ENCODE peak calls at places on chromosome 6, in five cellular contexts. G is HCT116, W is fibroblast of lung, C is GM23338, B is neural progenitor cell. L is an unnamed sample.

GRCh38 chr6:53287336-53288225 is 61.2 kb downstream of the ELOVL5 start:
- DNase-seq in G (no peak), W (peak; percentile 32), C (peak; percentile 51), B (peak; percentile 52), L (no peak)

GRCh38 chr6:35663447-35664235 is 25.1 kb downstream of the FKBP5 start:
- DNase-seq in G (no peak), W (peak; percentile 87), C (peak; percentile 57), B (peak; percentile 18), L (peak; percentile 50)

GRCh38 chr6:77466055-77467028 is 3.1 kb upstream of the HTR1B start:
- DNase-seq in G (no peak), W (peak; percentile 68), C (peak; percentile 86), B (peak; percentile 79), L (peak; percentile 61)

GRCh38 chr6:11847515-11848244 is 69.1 kb upstream of the ADTRP start:
- DNase-seq in G (no peak), W (peak; percentile 45), C (no peak), B (no peak), L (no peak)

GRCh38 chr6:106133040-106133439 is 46.9 kb downstream of the PRDM1 start:
- DNase-seq in G (no peak), W (no peak), C (no peak), B (no peak), L (no peak)

GRCh38 chr6:32941412-32941784 is 570 bp upstream of the HLA-DMB start:
- DNase-seq in G (no peak), W (no peak), C (no peak), B (peak; percentile 11), L (no peak)

GRCh38 chr6:37691904-37692806 is 5.5 kb downstream of the MDGA1 start:
- DNase-seq in G (peak; percentile 51), W (peak; percentile 42), C (peak; percentile 85), B (peak; percentile 81), L (peak; percentile 70)

GRCh38 chr6:152552616-152553209 is 84.4 kb downstream of the SYNE1 start:
- DNase-seq in G (peak; percentile 70), W (peak; percentile 55), C (peak; percentile 88), B (peak; percentile 81), L (peak; percentile 43)

GRCh38 chr6:7909323-7910276 is 988 bp downstream of the TXNDC5 start:
- DNase-seq in G (no peak), W (peak; percentile 48), C (peak; percentile 77), B (peak; percentile 77), L (peak; percentile 32)

GRCh38 chr6:32244270-32244669 is 20.4 kb upstream of the NOTCH4 start:
- DNase-seq in G (no peak), W (no peak), C (no peak), B (no peak), L (no peak)

GRCh38 chr6:140434761-140435160 is 1060.3 kb upstream of the CITED2 start:
- DNase-seq in G (no peak), W (peak; percentile 34), C (no peak), B (no peak), L (peak; percentile 67)

GRCh38 chr6:14316911-14317535 is 199.5 kb downstream of the CD83 start:
- DNase-seq in G (no peak), W (no peak), C (peak; percentile 51), B (peak; percentile 24), L (no peak)

DNA sequence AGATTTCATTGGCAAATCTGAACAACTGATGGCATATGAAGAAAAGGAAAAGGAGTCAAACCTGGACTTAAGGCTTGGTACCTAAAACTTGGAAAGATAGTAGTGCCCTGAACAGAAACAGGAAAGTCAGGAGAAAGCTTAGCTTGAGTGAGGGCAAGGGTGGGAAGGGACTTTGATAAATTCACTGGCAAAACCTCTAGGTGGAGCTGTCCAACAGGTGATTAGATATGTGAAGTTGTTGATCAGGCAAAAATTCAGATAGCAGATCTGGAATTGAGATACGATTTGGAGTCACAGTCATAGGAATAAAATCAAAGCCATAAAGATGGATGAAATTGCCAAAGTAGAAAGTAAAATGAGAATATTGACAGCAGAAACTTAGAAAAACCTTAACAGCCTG is 16.1 kb upstream of the ZNF292 start:
- DNase-seq in G (peak; percentile 54), W (peak; percentile 36), C (peak; percentile 83), B (peak; percentile 53), L (peak; percentile 40)
- TF ChIP-seq CTCF in G (peak; percentile 62), W (peak; percentile 68), C (peak; percentile 87), B (peak; percentile 71), L (peak; percentile 70)

GRCh38 chr6:16947461-16948159 is 154.2 kb upstream of the STMND1 start:
- DNase-seq in G (peak; percentile 36), W (peak; percentile 99), C (peak; percentile 52), B (peak; percentile 7), L (peak; percentile 75)
- H2AFZ ChIP-seq in G (peak overlapping the region; percentile 67), W (no peak overlapping the region), C (peak overlapping the region; percentile 75), B (peak overlapping the region; percentile 21), L (peak overlapping the region; percentile 69)

DNA sequence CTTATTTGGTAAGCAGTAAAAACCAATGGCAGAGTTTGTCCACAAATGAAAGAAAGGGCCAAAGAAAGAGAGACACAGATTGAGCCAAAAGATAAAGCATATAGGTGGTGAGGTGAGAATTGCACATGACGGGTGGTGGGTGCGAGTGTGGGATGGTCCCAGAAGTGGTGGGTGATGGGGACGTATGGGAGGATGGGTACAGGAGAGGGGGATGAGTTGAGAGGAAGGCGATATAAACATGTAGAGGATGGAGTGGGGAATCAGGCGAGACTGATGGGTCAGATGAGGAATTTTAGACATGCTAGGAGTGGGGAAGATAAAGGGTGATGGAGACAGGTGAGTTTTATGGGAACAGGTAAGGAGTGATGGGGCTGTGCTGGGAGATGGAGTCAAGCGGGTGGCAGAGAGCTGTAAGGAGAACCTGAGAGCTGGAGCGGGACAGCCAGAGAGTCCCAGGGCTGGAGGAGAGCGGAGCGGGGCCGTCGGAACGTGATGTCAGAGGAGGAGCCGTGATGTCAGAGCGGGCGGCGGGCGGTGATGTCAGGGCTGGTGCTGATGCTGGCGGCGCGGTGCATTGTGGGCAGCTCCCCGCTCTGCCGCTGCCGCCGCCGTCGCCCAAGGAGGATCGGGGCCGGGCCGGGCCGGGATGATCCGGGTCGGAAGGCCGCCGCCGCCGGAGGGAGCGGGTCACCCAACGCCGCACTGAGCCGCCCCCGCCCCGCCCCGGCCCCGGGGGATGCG is at the start of gene TTBK1:
- DNase-seq in G (no peak), W (no peak), C (peak; percentile 64), B (peak; percentile 65), L (no peak)
- TF ChIP-seq EZH2 in G (no peak), W (peak; percentile 96), C (no peak), B (no peak), L (peak; percentile 96)

DNA sequence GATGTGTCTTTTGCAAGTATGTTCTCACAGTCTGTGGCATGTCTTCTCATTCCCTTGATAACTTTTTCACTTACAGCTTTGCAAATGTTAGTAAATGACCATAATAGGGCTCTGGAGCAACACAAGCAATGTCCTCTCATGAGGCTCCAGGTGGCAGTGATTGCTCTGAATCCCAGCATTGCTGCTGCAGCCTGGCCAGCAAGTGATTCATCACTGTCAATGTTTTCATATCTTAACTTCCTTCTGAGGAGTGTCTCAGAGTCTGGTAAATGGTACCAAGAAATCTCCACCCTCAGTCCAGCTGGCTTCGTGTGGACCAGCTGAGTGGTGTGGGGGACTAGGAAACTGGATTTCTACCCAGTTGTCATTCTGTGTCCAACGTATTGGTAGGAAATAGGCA is 139.6 kb downstream of the MYLK4 start:
- DNase-seq in G (no peak), W (peak; percentile 44), C (no peak), B (no peak), L (peak; percentile 17)
- TF ChIP-seq CTCF in G (no peak), W (no peak), C (no peak), B (no peak), L (peak; percentile 13)

L was measured in mammary epithelial cell.